ENCODE peak calls at places on chromosomes 7 and 10, in four cellular contexts. K is mesendoderm, C is skeletal muscle cell, E is MCF 10A. J is an unnamed sample.

GRCh38 chr10:110918269-110918632 is 729 bp downstream of the BBIP1 start:
- DNase-seq in K (peak; percentile 98), C (peak; percentile 88), E (peak; percentile 95), J (no peak)

GRCh38 chr10:114281461-114281860 is 42.4 kb downstream of the VWA2 start:
- DNase-seq in K (peak; percentile 19), C (no peak), E (no peak), J (no peak)

GRCh38 chr10:101131962-101132635 is 999 bp downstream of the TLX1 start:
- DNase-seq in K (no peak), C (no peak), E (no peak), J (no peak)

GRCh38 chr10:109895848-109896247 is 27.5 kb downstream of the XPNPEP1 start:
- DNase-seq in K (no peak), C (no peak), E (no peak), J (no peak)

GRCh38 chr7:139647812-139648616 is 124.5 kb downstream of the CLEC2L start:
- DNase-seq in K (peak; percentile 56), C (peak; percentile 49), E (no peak), J (no peak)

GRCh38 chr7:142450206-142450605 is 192.3 kb upstream of the PRSS58 start:
- DNase-seq in K (no peak), C (no peak), E (no peak), J (no peak)

GRCh38 chr10:67607472-67607871 is 88.5 kb downstream of the CTNNA3 start:
- DNase-seq in K (no peak), C (no peak), E (peak; percentile 75), J (no peak)

GRCh38 chr7:113159746-113160339 is 41.5 kb upstream of the SMIM30 start:
- DNase-seq in K (peak; percentile 76), C (no peak), E (peak; percentile 54), J (no peak)

GRCh38 chr7:132321387-132321786 is 254.9 kb downstream of the PLXNA4 start:
- DNase-seq in K (peak; percentile 11), C (no peak), E (no peak), J (no peak)

GRCh38 chr10:30812018-30812851 is 182.7 kb upstream of the LYZL2 start:
- DNase-seq in K (no peak), C (peak; percentile 83), E (no peak), J (no peak)

GRCh38 chr7:131642429-131642828 is 86.0 kb upstream of the PODXL start:
- DNase-seq in K (no peak), C (no peak), E (no peak), J (no peak)

GRCh38 chr10:59057350-59057749 is 119.1 kb upstream of the PHYHIPL start:
- DNase-seq in K (peak; percentile 3), C (no peak), E (no peak), J (no peak)

GRCh38 chr7:16223963-16224707 is 197.2 kb downstream of the CRPPA start:
- DNase-seq in K (no peak), C (no peak), E (no peak), J (no peak)

GRCh38 chr10:33336606-33337334 is 2.3 kb upstream of the NRP1 start:
- DNase-seq in K (peak; percentile 64), C (no peak), E (no peak), J (no peak)

GRCh38 chr10:75555323-75555722 is 123.9 kb downstream of the LRMDA start:
- DNase-seq in K (no peak), C (no peak), E (no peak), J (no peak)

GRCh38 chr10:71478173-71478572 is 81.5 kb downstream of the CDH23 start:
- DNase-seq in K (no peak), C (no peak), E (no peak), J (no peak)

GRCh38 chr10:124001391-124002260 is 91.8 kb downstream of the CHST15 start:
- DNase-seq in K (no peak), C (no peak), E (no peak), J (no peak)

GRCh38 chr7:36348256-36348655 is 41.4 kb upstream of the ANLN start:
- DNase-seq in K (no peak), C (peak; percentile 52), E (peak; percentile 35), J (no peak)

GRCh38 chr10:34191399-34191798 is 623.7 kb downstream of the PARD3 start:
- DNase-seq in K (no peak), C (no peak), E (no peak), J (no peak)

GRCh38 chr10:4883079-4883739 is 57.2 kb downstream of the AKR1E2 start:
- DNase-seq in K (no peak), C (peak; percentile 55), E (peak; percentile 82), J (no peak)

GRCh38 chr10:101094113-101094512 is 32.3 kb downstream of the KAZALD1 start:
- DNase-seq in K (no peak), C (no peak), E (no peak), J (no peak)

GRCh38 chr10:6755891-6756460 is 175.9 kb upstream of the PRKCQ start:
- DNase-seq in K (no peak), C (peak; percentile 63), E (no peak), J (no peak)

GRCh38 chr10:70715853-70716795 is 43.8 kb downstream of the ADAMTS14 start:
- DNase-seq in K (peak; percentile 52), C (no peak), E (peak; percentile 58), J (peak; percentile 27)

J was measured in NK-92 treated with Interleukin-12 subunit alpha and Interleukin-12 subunit beta, amount 100 ng/mL, for 24 hours.